ENCODE peak calls at places on chromosomes 6 and 20, in six cellular contexts. Z is fibroblast of the aortic adventitia, W is fibroblast of lung, D is AG04450, J is uterus, V is pancreas. M is an unnamed sample.

GRCh38 chr6:80126657-80127350 is 20.3 kb downstream of the BCKDHB start:
- DNase-seq in J (no peak), D (no peak), Z (no peak), W (no peak), V (no peak), M (no peak)

GRCh38 chr6:18990313-18990978 is 603.3 kb downstream of the RNF144B start:
- DNase-seq in Z (peak), V (peak), W (peak), D (no peak), J (peak), M (peak)

GRCh38 chr20:56762401-56762800 is 133.3 kb downstream of the TFAP2C start:
- DNase-seq in D (no peak), V (no peak), W (no peak), Z (no peak), J (no peak), M (no peak)

GRCh38 chr6:87702589-87702945 is 534 bp upstream of the AKIRIN2 start:
- DNase-seq in W (no peak), Z (no peak), V (no peak), J (no peak), D (no peak), M (peak)

GRCh38 chr20:4074877-4075455 is 59.6 kb upstream of the RNF24 start:
- DNase-seq in D (no peak), V (no peak), Z (no peak), W (no peak), J (no peak), M (no peak)

GRCh38 chr20:1173698-1174097 is 11.1 kb downstream of the TMEM74B start:
- DNase-seq in J (no peak), W (no peak), V (no peak), D (no peak), Z (no peak), M (no peak)

GRCh38 chr6:56902551-56903464 is 52.1 kb upstream of the BEND6 start:
- DNase-seq in V (no peak), D (peak), W (peak), Z (peak), J (peak), M (peak)

GRCh38 chr6:165551828-165552227 is 111.2 kb downstream of the PDE10A start:
- DNase-seq in Z (no peak), J (no peak), D (no peak), W (no peak), V (no peak), M (no peak)

GRCh38 chr6:141675957-141676356 is 456.8 kb upstream of the GJE1 start:
- DNase-seq in V (no peak), J (no peak), Z (peak), W (peak), D (no peak), M (peak)

DNA sequence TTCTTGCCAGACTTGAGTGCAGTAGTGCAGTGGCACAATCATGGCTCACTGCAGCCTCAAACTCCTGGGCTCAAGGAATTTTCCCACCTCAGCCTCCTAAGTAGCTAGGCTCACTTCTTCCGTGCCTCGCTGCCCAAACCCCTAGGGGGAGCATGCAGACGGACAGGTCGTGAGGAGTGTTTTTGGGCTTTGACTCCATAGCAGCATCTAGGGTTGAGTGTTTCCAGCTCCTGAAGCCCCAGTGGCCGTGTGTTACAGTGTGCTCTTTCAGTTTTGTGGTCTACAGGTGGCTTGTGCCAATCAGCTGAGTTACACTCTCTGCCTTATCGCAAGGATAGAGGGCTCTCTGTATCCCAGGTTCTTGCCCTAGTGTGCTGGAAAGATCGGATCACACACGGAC is 33.4 kb downstream of the NCOA3 start:
- DNase-seq in J (no peak), D (no peak), W (no peak), V (no peak), Z (no peak), M (no peak)
- TF ChIP-seq CTCF in J (no peak), D (peak), W (no peak), V (no peak), Z (no peak), M (peak)

GRCh38 chr20:59752704-59753460 is 148.5 kb downstream of the PHACTR3 start:
- DNase-seq in V (no peak), D (no peak), Z (no peak), J (no peak), W (no peak), M (no peak)
- H3K4me3 ChIP-seq in V (no peak), D (no peak), Z (no peak), J (no peak), W (no peak), M (no peak)

DNA sequence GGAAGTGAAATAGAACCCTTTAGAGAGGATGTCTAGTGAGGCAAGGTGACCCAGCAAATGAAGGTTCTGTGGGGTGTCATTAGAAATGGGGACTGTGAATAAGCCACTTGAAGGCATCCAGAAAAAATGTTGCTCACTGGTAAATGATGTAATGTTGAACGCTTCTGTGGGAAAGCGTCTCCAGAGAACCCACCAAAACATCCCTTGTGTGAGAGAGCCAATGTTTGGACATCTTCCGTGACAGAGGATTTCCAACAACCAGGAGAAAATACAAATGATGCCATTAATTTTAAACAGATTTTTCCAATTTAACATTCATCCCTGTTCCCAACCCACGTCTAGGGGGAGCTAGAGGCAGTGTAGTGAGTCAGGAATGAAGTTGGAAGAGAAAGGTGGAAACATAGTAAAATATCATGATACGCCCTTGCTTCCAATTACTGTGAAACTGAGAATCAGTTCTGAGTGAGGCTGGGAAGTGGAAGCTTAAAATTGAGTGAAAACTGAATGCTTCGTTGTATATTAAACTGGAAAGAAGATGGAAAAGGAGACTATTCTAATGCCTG is 584.2 kb downstream of the CD109 start:
- DNase-seq in W (no peak), D (no peak), V (no peak), J (no peak), Z (no peak), M (peak)
- TF ChIP-seq CTCF in W (peak), D (peak), V (no peak), J (no peak), Z (peak), M (peak)

GRCh38 chr6:41578714-41579610 is 32.8 kb downstream of the FOXP4 start:
- DNase-seq in J (no peak), W (peak), D (no peak), V (no peak), Z (no peak), M (no peak)
- H3K4me3 ChIP-seq in J (no peak), W (no peak), D (no peak), V (no peak), Z (no peak), M (no peak)

GRCh38 chr20:21371193-21371592 is 26.1 kb downstream of the NKX2-4 start:
- DNase-seq in Z (no peak), V (no peak), W (no peak), D (no peak), J (no peak), M (no peak)
- TF ChIP-seq CTCF in Z (no peak), V (no peak), W (no peak), D (no peak), J (no peak), M (no peak)

GRCh38 chr6:85580104-85580877 is 13.4 kb downstream of the SNX14 start:
- DNase-seq in W (no peak), V (peak), J (no peak), D (no peak), Z (no peak), M (peak)
- H3K4me3 ChIP-seq in W (no peak), V (no peak), J (no peak), D (no peak), Z (no peak), M (no peak)

GRCh38 chr20:53141651-53142050 is 169.5 kb downstream of the TSHZ2 start:
- DNase-seq in W (no peak), D (no peak), J (no peak), V (no peak), Z (no peak), M (no peak)

GRCh38 chr20:53138454-53139291 is 166.5 kb downstream of the TSHZ2 start:
- DNase-seq in Z (no peak), W (no peak), J (no peak), D (no peak), V (no peak), M (no peak)

GRCh38 chr20:53142651-53143177 is 170.6 kb downstream of the TSHZ2 start:
- DNase-seq in V (no peak), W (no peak), Z (no peak), D (no peak), J (no peak), M (peak)

GRCh38 chr20:53146201-53146891 is 174.2 kb downstream of the TSHZ2 start:
- DNase-seq in Z (no peak), V (no peak), W (no peak), J (no peak), D (no peak), M (no peak)

GRCh38 chr20:53142225-53142624 is 170.1 kb downstream of the TSHZ2 start:
- DNase-seq in W (no peak), Z (no peak), J (no peak), D (no peak), V (no peak), M (no peak)
- TF ChIP-seq CTCF in W (no peak), Z (no peak), J (no peak), D (no peak), V (no peak), M (no peak)

GRCh38 chr20:63014287-63014686 is 7.5 kb upstream of the BHLHE23 start:
- DNase-seq in J (no peak), W (no peak), V (no peak), Z (no peak), D (no peak), M (no peak)
- H3K4me3 ChIP-seq in J (no peak), W (no peak), V (no peak), Z (no peak), D (no peak), M (no peak)

GRCh38 chr6:33279971-33280511 is 3.1 kb downstream of the B3GALT4 start:
- DNase-seq in W (peak), J (no peak), V (no peak), Z (peak), D (no peak), M (peak)
- TF ChIP-seq CTCF in W (peak), J (no peak), V (no peak), Z (peak), D (peak), M (peak)

M was measured in fibroblast of mammary gland.